ENCODE peak calls at places on chromosomes 3 and 15, in four cellular contexts. M, R, Z and A are unnamed samples.

GRCh38 chr15:36579792-36580431 is 486 bp downstream of the CDIN1 start:
- DNase-seq in M (no peak), R (peak), Z (no peak), A (no peak)

GRCh38 chr15:43998607-43999006 is 171.8 kb downstream of the WDR76 start:
- DNase-seq in M (no peak), Z (no peak), R (no peak), A (no peak)

GRCh38 chr3:175941352-175941751 is 1082.2 kb downstream of the NAALADL2 start:
- DNase-seq in M (no peak), Z (no peak), R (no peak), A (no peak)

GRCh38 chr3:27596334-27596841 is 112.2 kb upstream of the SLC4A7 start:
- DNase-seq in Z (peak), R (no peak), M (no peak), A (no peak)

GRCh38 chr15:100873029-100873677 is 6.5 kb upstream of the ALDH1A3 start:
- DNase-seq in R (peak), Z (peak), M (no peak), A (peak)

GRCh38 chr15:48794697-48795134 is 16.2 kb downstream of the CEP152 start:
- DNase-seq in Z (peak), R (no peak), M (no peak), A (peak)

GRCh38 chr15:32828507-32829186 is 110.8 kb downstream of the GREM1 start:
- DNase-seq in M (no peak), Z (no peak), R (no peak), A (no peak)

GRCh38 chr3:120839120-120839519 is 68.9 kb upstream of the STXBP5L start:
- DNase-seq in Z (no peak), M (no peak), R (no peak), A (no peak)

GRCh38 chr3:36893137-36893557 is 51.7 kb downstream of the TRANK1 start:
- DNase-seq in Z (no peak), R (peak), M (no peak), A (no peak)

GRCh38 chr3:153142961-153143360 is 19.1 kb upstream of the RAP2B start:
- DNase-seq in Z (no peak), M (no peak), R (no peak), A (no peak)

GRCh38 chr15:68145706-68146105 is 59.4 kb downstream of the CALML4 start:
- DNase-seq in M (no peak), Z (no peak), R (no peak), A (no peak)

GRCh38 chr3:28544831-28545230 is 196.2 kb upstream of the AZI2 start:
- DNase-seq in R (no peak), Z (no peak), M (no peak), A (no peak)

GRCh38 chr3:128153156-128154011 is at the start of gene EEFSEC:
- DNase-seq in M (peak), R (peak), Z (peak), A (peak)

GRCh38 chr15:85515212-85515611 is 134.8 kb downstream of the AKAP13 start:
- DNase-seq in R (no peak), M (no peak), Z (no peak), A (no peak)

GRCh38 chr3:143302638-143303171 is 183.1 kb downstream of the CHST2 start:
- DNase-seq in R (no peak), M (no peak), Z (no peak), A (no peak)

GRCh38 chr3:111012388-111013248 is 59.0 kb upstream of the NECTIN3 start:
- DNase-seq in R (no peak), M (no peak), Z (no peak), A (no peak)

GRCh38 chr15:97014001-97014400 is 683.5 kb downstream of the NR2F2 start:
- DNase-seq in M (no peak), R (no peak), Z (no peak), A (no peak)

GRCh38 chr3:40035177-40035576 is 225.8 kb downstream of the MYRIP start:
- DNase-seq in R (no peak), Z (no peak), M (no peak), A (no peak)

GRCh38 chr15:71634820-71635219 is 175.5 kb upstream of the NR2E3 start:
- DNase-seq in R (no peak), M (no peak), Z (no peak), A (no peak)

GRCh38 chr3:38782148-38782547 is 33.9 kb downstream of the SCN10A start:
- DNase-seq in Z (no peak), R (no peak), M (no peak), A (no peak)